ENCODE peak calls at places on chromosomes 4 and X, in eight cellular contexts. I, R, N, X, L, W, E and C are unnamed samples.

GRCh38 chr4:15451866-15452765 is 17.6 kb upstream of the CC2D2A start:
- DNase-seq in E (no peak), I (no peak), N (peak; percentile 84), R (peak; percentile 98), L (peak; percentile 94), X (no peak), W (no peak), C (peak; percentile 90)

GRCh38 chrX:2446815-2447214 is 54.0 kb downstream of the DHRSX start:
- DNase-seq in R (no peak), L (no peak), E (no peak), W (no peak), X (no peak), I (no peak), N (no peak), C (no peak)

GRCh38 chr4:179095585-179096228 is 1653.5 kb upstream of the AGA start:
- DNase-seq in W (no peak), I (no peak), R (peak; percentile 46), N (no peak), L (peak; percentile 4), X (peak; percentile 53), E (no peak), C (peak; percentile 12)

GRCh38 chr4:146417822-146418221 is 103.9 kb downstream of the SLC10A7 start:
- DNase-seq in N (no peak), R (no peak), E (no peak), X (no peak), L (no peak), W (no peak), I (no peak), C (no peak)

GRCh38 chrX:11412715-11413623 is 119.8 kb downstream of the AMELX start:
- DNase-seq in X (no peak), L (no peak), W (no peak), E (no peak), R (no peak), N (no peak), I (no peak), C (peak; percentile 40)

GRCh38 chr4:163590103-163590502 is 95.6 kb downstream of the TMA16 start:
- DNase-seq in N (no peak), W (no peak), X (no peak), E (no peak), L (no peak), I (no peak), R (no peak), C (no peak)

GRCh38 chrX:144810539-144810938 is 436.8 kb upstream of the SPANXN1 start:
- DNase-seq in I (no peak), R (no peak), X (no peak), N (no peak), E (no peak), W (no peak), L (no peak), C (no peak)

GRCh38 chr4:2287594-2287915 is 25.6 kb upstream of the MXD4 start:
- DNase-seq in E (no peak), L (no peak), N (no peak), I (no peak), X (no peak), R (no peak), W (no peak), C (no peak)

GRCh38 chr4:177511611-177512010 is 69.4 kb upstream of the AGA start:
- DNase-seq in N (no peak), L (no peak), W (peak; percentile 92), R (no peak), X (no peak), E (no peak), I (no peak), C (no peak)

GRCh38 chrX:95057341-95057740 is 1383.3 kb downstream of the FAM133A start:
- DNase-seq in L (no peak), E (no peak), R (peak; percentile 4), N (no peak), X (no peak), I (no peak), W (no peak), C (peak; percentile 46)

GRCh38 chr4:3322059-3322550 is 29.3 kb downstream of the RGS12 start:
- DNase-seq in I (no peak), X (peak; percentile 30), R (peak; percentile 46), E (no peak), N (peak; percentile 11), L (no peak), W (no peak), C (peak; percentile 20)